ENCODE peak calls at places on chromosomes 4 and X, in eight cellular contexts. Y, H, O, T, U, G, J and R are unnamed samples.

GRCh38 chr4:109752545-109752944 is 22.7 kb upstream of the PLA2G12A start:
- DNase-seq in Y (no peak), T (no peak), J (no peak), G (no peak), O (no peak), U (no peak), H (no peak), R (no peak)

GRCh38 chr4:64121803-64122202 is 287.4 kb downstream of the TECRL start:
- DNase-seq in G (no peak), H (no peak), O (no peak), J (no peak), Y (no peak), U (no peak), T (no peak), R (no peak)

GRCh38 chrX:72123471-72124185 is 8.1 kb downstream of the RTL5 start:
- DNase-seq in T (no peak), U (no peak), J (no peak), G (no peak), O (no peak), H (no peak), Y (no peak), R (no peak)

GRCh38 chr4:37628977-37629609 is 57.1 kb downstream of the RELL1 start:
- DNase-seq in O (no peak), U (no peak), Y (no peak), T (no peak), H (no peak), J (peak; percentile 50), G (no peak), R (no peak)

GRCh38 chr4:186131935-186132334 is 27.4 kb downstream of the FAM149A start:
- DNase-seq in T (no peak), G (no peak), U (no peak), H (no peak), J (no peak), O (no peak), Y (no peak), R (no peak)

GRCh38 chr4:24973471-24974251 is 57.1 kb downstream of the LGI2 start:
- DNase-seq in U (no peak), H (no peak), Y (no peak), T (peak; percentile 44), O (peak; percentile 36), J (peak; percentile 14), G (peak; percentile 58), R (peak; percentile 80)

GRCh38 chr4:152115794-152116193 is 355.0 kb upstream of the GATB start:
- DNase-seq in O (no peak), G (no peak), T (no peak), H (no peak), J (no peak), Y (no peak), U (no peak), R (no peak)

GRCh38 chr4:90000995-90001394 is 106.3 kb downstream of the MMRN1 start:
- DNase-seq in H (no peak), J (no peak), Y (no peak), U (no peak), O (no peak), T (no peak), G (no peak), R (no peak)

GRCh38 chrX:112738347-112739033 is 58.8 kb upstream of the LHFPL1 start:
- DNase-seq in T (no peak), J (no peak), G (no peak), U (no peak), O (no peak), H (no peak), Y (no peak), R (no peak)

GRCh38 chr4:80336582-80336981 is 1.1 kb downstream of the CFAP299 start:
- DNase-seq in U (no peak), J (peak; percentile 2), T (peak; percentile 14), Y (peak; percentile 13), O (peak; percentile 13), H (no peak), G (no peak), R (no peak)

GRCh38 chrX:19886888-19887531 is 390 bp downstream of the SH3KBP1 start:
- DNase-seq in Y (peak; percentile 62), U (no peak), G (no peak), O (no peak), J (peak; percentile 48), T (peak; percentile 20), H (no peak), R (no peak)

GRCh38 chr4:23333946-23334878 is 555.6 kb downstream of the PPARGC1A start:
- DNase-seq in T (no peak), J (no peak), G (no peak), U (no peak), H (no peak), Y (no peak), O (no peak), R (no peak)

DNA sequence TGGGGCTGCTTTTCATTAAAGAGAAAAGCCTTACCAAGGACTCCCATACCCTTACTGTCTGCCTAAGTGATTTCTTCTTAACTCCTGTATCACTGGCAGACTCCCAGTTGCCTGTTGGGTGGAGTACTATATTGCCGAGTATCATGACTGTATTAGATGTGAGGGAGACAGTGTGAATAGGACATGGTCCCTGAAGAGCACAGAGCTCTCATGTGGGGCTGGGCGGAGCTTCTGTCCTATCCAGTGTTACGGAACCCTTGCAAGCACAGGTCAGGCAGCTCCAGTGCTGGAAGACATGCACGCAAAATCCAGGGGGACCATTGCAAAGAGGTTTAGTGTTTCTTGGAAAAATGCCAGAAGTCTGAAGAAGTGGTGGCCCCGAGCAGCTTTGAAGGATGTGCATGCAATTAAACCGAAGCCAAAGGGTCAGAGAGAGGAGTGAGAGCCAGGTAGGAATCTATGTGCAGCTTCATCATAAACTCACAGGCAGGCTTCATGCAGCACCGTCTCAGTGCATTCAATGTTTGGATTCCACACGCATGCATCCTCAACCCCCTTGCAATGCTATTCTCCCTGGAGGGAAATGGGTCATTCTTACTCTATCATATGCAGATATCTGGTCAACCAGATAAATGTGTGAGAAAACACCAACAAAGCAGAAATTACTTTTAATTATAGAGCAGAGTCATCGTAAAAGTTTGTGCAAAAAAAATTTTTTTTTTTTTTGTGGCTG is 49.7 kb upstream of the DHRSX start:
- DNase-seq in G (no peak), O (no peak), T (no peak), Y (no peak), H (no peak), J (no peak), U (no peak), R (no peak)
- H3K27ac ChIP-seq in G (no peak overlapping the region), O (no peak overlapping the region), T (no peak overlapping the region), Y (no peak overlapping the region), H (no peak overlapping the region), J (no peak overlapping the region), U (no peak overlapping the region), R (no peak overlapping the region)

GRCh38 chr4:141637565-141637964 is 1.2 kb downstream of the IL15 start:
- DNase-seq in G (no peak), O (no peak), T (no peak), Y (no peak), H (no peak), U (no peak), J (no peak), R (no peak)

GRCh38 chr4:141640692-141641091 is 4.3 kb downstream of the IL15 start:
- DNase-seq in T (no peak), O (no peak), Y (no peak), G (no peak), J (no peak), U (no peak), H (no peak), R (no peak)

GRCh38 chr4:141636771-141637460 is 533 bp downstream of the IL15 start:
- DNase-seq in T (peak; percentile 64), H (no peak), U (no peak), O (no peak), G (no peak), J (peak; percentile 54), Y (peak; percentile 22), R (no peak)

GRCh38 chr4:141635726-141636076 is 682 bp upstream of the IL15 start:
- DNase-seq in U (no peak), T (no peak), O (no peak), H (no peak), G (no peak), Y (no peak), J (no peak), R (no peak)

DNA sequence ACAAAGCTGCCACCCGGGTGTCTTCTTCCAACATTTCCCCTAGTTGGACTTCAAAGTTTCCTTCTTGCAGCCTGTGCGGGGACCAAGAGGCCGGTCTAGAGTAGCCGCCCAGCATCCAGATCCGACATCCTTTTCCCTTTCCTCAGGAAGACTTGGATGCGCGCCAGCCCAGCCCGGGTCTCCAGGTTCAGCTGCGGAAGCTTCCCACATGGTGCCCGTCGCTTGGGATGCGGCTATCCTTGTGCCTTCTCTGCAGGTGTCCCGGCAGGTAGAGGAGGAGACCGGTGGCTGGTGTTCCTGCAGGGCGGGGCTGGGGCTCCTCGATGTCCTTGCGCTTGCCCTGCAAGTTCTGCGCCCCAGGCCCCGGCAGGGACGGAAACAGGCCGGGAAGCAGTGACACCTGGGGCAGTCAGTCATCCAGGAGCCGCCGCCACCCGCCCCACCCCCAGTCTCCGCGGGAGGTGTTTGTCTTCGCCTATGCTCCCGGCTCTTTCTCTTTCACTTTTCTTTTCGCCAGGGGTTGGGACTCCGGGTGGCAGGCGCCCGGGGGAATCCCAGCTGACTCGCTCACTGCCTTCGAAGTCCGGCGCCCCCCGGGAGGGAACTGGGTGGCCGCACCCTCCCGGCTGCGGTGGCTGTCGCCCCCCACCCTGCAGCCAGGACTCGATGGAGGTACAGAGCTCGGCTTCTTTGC is at the start of gene IL15:
- DNase-seq in G (peak; percentile 62), T (peak; percentile 90), O (peak; percentile 16), H (peak; percentile 82), Y (peak; percentile 31), U (peak; percentile 22), J (peak; percentile 77), R (no peak)
- TF ChIP-seq POLR2A in G (no peak), T (no peak), O (no peak), H (no peak), Y (no peak), U (no peak), J (no peak), R (no peak)

DNA sequence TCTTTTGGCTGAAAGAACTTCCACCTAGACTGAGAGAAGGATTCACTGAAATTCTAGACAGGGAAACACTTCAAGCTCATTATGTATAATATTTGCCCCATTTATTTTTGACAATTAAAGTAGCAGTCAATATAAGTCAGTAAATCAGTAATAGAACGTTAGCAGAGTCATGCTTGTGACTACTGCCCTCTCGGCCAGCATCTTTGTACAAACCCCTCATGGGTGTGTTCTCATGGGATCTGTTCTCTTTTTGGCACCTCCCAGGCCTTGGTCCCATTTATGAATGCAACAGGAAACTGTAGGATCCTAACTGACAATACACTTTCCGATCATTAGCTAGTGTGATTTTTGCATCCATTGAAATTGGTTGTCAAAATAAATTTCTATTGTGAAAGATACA is 2.9 kb downstream of the MSL3 start:
- DNase-seq in T (no peak), O (no peak), U (no peak), J (no peak), Y (no peak), H (no peak), G (no peak), R (no peak)
- H3K4me3 ChIP-seq in T (no peak overlapping the region), O (no peak overlapping the region), U (no peak overlapping the region), J (no peak overlapping the region), Y (no peak overlapping the region), H (no peak overlapping the region), G (no peak overlapping the region), R (no peak overlapping the region)

DNA sequence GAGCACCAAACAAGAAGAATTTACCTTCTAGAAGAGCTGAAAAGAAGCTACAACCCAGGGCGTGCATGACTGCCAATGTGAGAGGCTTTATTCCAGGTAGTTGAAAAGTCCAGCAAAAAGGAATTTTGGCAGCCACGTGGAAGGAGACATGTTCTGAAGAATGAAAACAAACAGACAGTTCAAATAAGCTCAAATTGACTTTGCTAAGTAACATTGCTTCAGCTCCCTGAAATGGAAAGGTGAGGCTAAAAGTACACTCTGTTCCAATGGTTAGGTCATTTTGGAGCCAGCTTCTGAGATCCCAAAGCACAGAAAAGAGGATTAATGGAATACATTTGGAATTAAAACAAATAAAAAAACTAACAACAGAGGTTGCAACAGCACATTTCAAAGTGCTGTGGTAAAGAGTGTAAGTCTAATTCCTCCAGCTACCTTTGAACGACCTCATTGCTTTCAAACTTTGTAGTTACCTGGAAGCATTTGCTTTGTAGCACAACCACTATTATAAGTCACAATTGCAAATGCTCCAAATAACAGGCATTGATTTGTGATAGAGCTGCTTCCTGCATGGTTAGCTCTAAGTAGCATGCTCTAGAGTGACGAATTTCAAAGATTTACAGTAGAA is 405.3 kb upstream of the EDA2R start:
- DNase-seq in T (no peak), H (no peak), U (no peak), J (no peak), Y (no peak), O (no peak), G (no peak), R (no peak)
- H3K27ac ChIP-seq in T (no peak overlapping the region), H (no peak overlapping the region), U (no peak overlapping the region), J (no peak overlapping the region), Y (no peak overlapping the region), O (no peak overlapping the region), G (no peak overlapping the region), R (no peak overlapping the region)